ENCODE peak calls at places on chromosome 22, in seven cellular contexts. G is stimulated activated naive B cell treated with anti-CD40 and anti-IgM and Interleukin-4, amounts not matched to agents 10 μg/mL and 1 μg/mL and 100 μg/mL, for 72 hours; N is left lobe of liver; V is Panc1; R is activated CD8-positive, alpha-beta memory T cell treated with anti-CD3 and anti-CD28 coated beads, Interleukin-2, amount 10 ng/mL, durations not matched to agents 7 days and 5 days; H is heart left ventricle; U is SK-N-SH treated with all-trans-retinoic acid at 6 μM for 48 hours. W is an unnamed sample.

GRCh38 chr22:36510966-36511881 is 4.4 kb upstream of the FOXRED2 start:
- ATAC-seq in H (no peak), U (peak; percentile 64), R (no peak), V (no peak), N (peak; percentile 33), G (peak; percentile 36), W (peak; percentile 11)

GRCh38 chr22:23163665-23164064 is 16.6 kb upstream of the BCR start:
- ATAC-seq in U (no peak), R (no peak), G (no peak), H (no peak), V (no peak), N (peak; percentile 74), W (no peak)

GRCh38 chr22:46764779-46765485 is 2.5 kb downstream of the TBC1D22A start:
- ATAC-seq in H (no peak), V (no peak), U (no peak), N (peak; percentile 13), G (no peak), R (no peak), W (no peak)

GRCh38 chr22:41308544-41308947 is 7.2 kb downstream of the ZC3H7B start:
- ATAC-seq in H (peak; percentile 24), R (no peak), N (peak; percentile 87), U (no peak), G (no peak), V (no peak), W (peak; percentile 77)

GRCh38 chr22:41826430-41827383 is 6.2 kb upstream of the SREBF2 start:
- ATAC-seq in V (no peak), H (peak; percentile 49), G (no peak), U (no peak), N (no peak), R (no peak), W (no peak)

GRCh38 chr22:39292561-39293074 is 26.8 kb downstream of the RPL3 start:
- ATAC-seq in R (peak; percentile 23), N (peak; percentile 75), U (peak; percentile 91), G (peak; percentile 72), H (peak; percentile 87), V (peak; percentile 80), W (peak; percentile 86)

GRCh38 chr22:29152381-29153138 is 53.1 kb upstream of the EMID1 start:
- ATAC-seq in H (peak; percentile 62), N (peak; percentile 24), G (peak; percentile 24), R (no peak), U (no peak), V (no peak), W (peak; percentile 35)

GRCh38 chr22:37465721-37466120 is 20.5 kb downstream of the MFNG start:
- ATAC-seq in G (no peak), R (no peak), V (no peak), H (no peak), N (no peak), U (no peak), W (no peak)

GRCh38 chr22:16961477-16962186 is 46.4 kb downstream of the GAB4 start:
- ATAC-seq in R (no peak), V (no peak), G (no peak), N (no peak), H (no peak), U (no peak), W (no peak)

GRCh38 chr22:43066844-43067385 is 22.3 kb downstream of the TTLL1 start:
- ATAC-seq in N (no peak), G (no peak), V (peak; percentile 21), H (no peak), U (no peak), R (no peak), W (no peak)

GRCh38 chr22:30943368-30943767 is 25.2 kb downstream of the MORC2 start:
- ATAC-seq in V (no peak), N (no peak), U (no peak), H (no peak), G (no peak), R (peak; percentile 93), W (no peak)

GRCh38 chr22:49869855-49870712 is 16.4 kb downstream of the ZBED4 start:
- ATAC-seq in R (peak; percentile 62), G (no peak), U (no peak), V (no peak), H (no peak), N (no peak), W (no peak)

GRCh38 chr22:42080287-42080686 is 787 bp downstream of the SMDT1 start:
- ATAC-seq in U (peak; percentile 48), G (no peak), N (peak; percentile 23), V (no peak), R (no peak), H (peak; percentile 16), W (no peak)

GRCh38 chr22:50201191-50202129 is 649 bp downstream of the SELENOO start:
- ATAC-seq in H (peak; percentile 11), N (peak; percentile 1), U (peak; percentile 4), R (peak; percentile 31), V (peak; percentile 40), G (peak; percentile 33), W (peak; percentile 66)

GRCh38 chr22:36562261-36562835 is 33.4 kb upstream of the EIF3D start:
- ATAC-seq in V (peak; percentile 75), G (no peak), U (peak; percentile 74), N (no peak), H (peak; percentile 41), R (no peak), W (no peak)

GRCh38 chr22:19634576-19634975 is 79.7 kb upstream of the SEPTIN5 start:
- ATAC-seq in N (no peak), U (no peak), V (no peak), G (no peak), R (no peak), H (no peak), W (no peak)

GRCh38 chr22:36467946-36468345 is 13.5 kb downstream of the TXN2 start:
- ATAC-seq in N (no peak), U (peak; percentile 68), V (peak; percentile 66), R (no peak), H (peak; percentile 7), G (no peak), W (no peak)

GRCh38 chr22:27654536-27655445 is 146.8 kb downstream of the MN1 start:
- ATAC-seq in G (no peak), R (no peak), U (no peak), V (no peak), H (no peak), N (no peak), W (no peak)

GRCh38 chr22:20822240-20822639 is 36.4 kb downstream of the PI4KA start:
- ATAC-seq in N (no peak), V (no peak), G (no peak), H (no peak), U (no peak), R (no peak), W (no peak)

GRCh38 chr22:24180316-24181087 is 785 bp upstream of the SUSD2 start:
- ATAC-seq in V (no peak), N (no peak), G (no peak), U (no peak), H (no peak), R (no peak), W (no peak)

GRCh38 chr22:26715392-26715939 is 58.1 kb downstream of the MIAT start:
- ATAC-seq in R (no peak), G (no peak), V (no peak), N (no peak), U (no peak), H (no peak), W (no peak)

GRCh38 chr22:27800250-27801131 is 1.1 kb downstream of the MN1 start:
- ATAC-seq in U (peak; percentile 9), R (no peak), N (peak; percentile 5), G (peak; percentile 3), V (peak; percentile 22), H (peak; percentile 32), W (peak; percentile 22)